ENCODE peak calls at places on chromosome 16, in five cellular contexts. One of them, this sample, is unnamed.

GRCh38 chr16:2223375-2224182 is at the start of gene E4F1:
- DNase-seq in mesenchymal stem cell: peak; percentile 99
- DNase-seq in IMR-90: peak; percentile 99
- DNase-seq in neuronal stem cell: peak; percentile 99
- DNase-seq in H1: peak; percentile 100
- DNase-seq in this sample: peak; percentile 100

GRCh38 chr16:86680661-86681439 is 102.5 kb downstream of the FOXL1 start:
- DNase-seq in mesenchymal stem cell: no peak
- DNase-seq in IMR-90: no peak
- DNase-seq in neuronal stem cell: no peak
- DNase-seq in H1: no peak
- DNase-seq in this sample: no peak

GRCh38 chr16:50747206-50747956 is 5.5 kb downstream of the CYLD start:
- DNase-seq in mesenchymal stem cell: peak; percentile 9
- DNase-seq in IMR-90: no peak
- DNase-seq in neuronal stem cell: no peak
- DNase-seq in H1: no peak
- DNase-seq in this sample: peak; percentile 43

GRCh38 chr16:57619133-57619605 is 9.3 kb upstream of the ADGRG1 start:
- DNase-seq in mesenchymal stem cell: no peak
- DNase-seq in IMR-90: no peak
- DNase-seq in neuronal stem cell: no peak
- DNase-seq in H1: no peak
- DNase-seq in this sample: no peak

GRCh38 chr16:15847621-15848175 is 9.1 kb downstream of the MYH11 start:
- DNase-seq in mesenchymal stem cell: no peak
- DNase-seq in IMR-90: no peak
- DNase-seq in neuronal stem cell: no peak
- DNase-seq in H1: no peak
- DNase-seq in this sample: no peak

GRCh38 chr16:80164881-80165280 is 375.9 kb upstream of the DYNLRB2 start:
- DNase-seq in mesenchymal stem cell: no peak
- DNase-seq in IMR-90: no peak
- DNase-seq in neuronal stem cell: no peak
- DNase-seq in H1: no peak
- DNase-seq in this sample: no peak

GRCh38 chr16:64121473-64121872 is 1000.4 kb downstream of the CDH11 start:
- DNase-seq in mesenchymal stem cell: peak; percentile 27
- DNase-seq in IMR-90: peak; percentile 64
- DNase-seq in neuronal stem cell: no peak
- DNase-seq in H1: no peak
- DNase-seq in this sample: no peak

GRCh38 chr16:49855280-49855821 is 561 bp downstream of the ZNF423 start:
- DNase-seq in mesenchymal stem cell: peak; percentile 85
- DNase-seq in IMR-90: peak; percentile 31
- DNase-seq in neuronal stem cell: peak; percentile 89
- DNase-seq in H1: peak; percentile 56
- DNase-seq in this sample: peak; percentile 91

GRCh38 chr16:4057439-4057877 is 58.8 kb downstream of the ADCY9 start:
- DNase-seq in mesenchymal stem cell: no peak
- DNase-seq in IMR-90: no peak
- DNase-seq in neuronal stem cell: no peak
- DNase-seq in H1: no peak
- DNase-seq in this sample: no peak

GRCh38 chr16:21222495-21223337 is 10.8 kb upstream of the ANKS4B start:
- DNase-seq in mesenchymal stem cell: no peak
- DNase-seq in IMR-90: no peak
- DNase-seq in neuronal stem cell: no peak
- DNase-seq in H1: no peak
- DNase-seq in this sample: peak; percentile 45

GRCh38 chr16:50836121-50836541 is 94.2 kb downstream of the CYLD start:
- DNase-seq in mesenchymal stem cell: no peak
- DNase-seq in IMR-90: no peak
- DNase-seq in neuronal stem cell: no peak
- DNase-seq in H1: no peak
- DNase-seq in this sample: no peak

GRCh38 chr16:75203106-75203505 is 3.9 kb downstream of the CTRB2 start:
- DNase-seq in mesenchymal stem cell: no peak
- DNase-seq in IMR-90: no peak
- DNase-seq in neuronal stem cell: no peak
- DNase-seq in H1: no peak
- DNase-seq in this sample: no peak

GRCh38 chr16:12574721-12575120 is 229.0 kb downstream of the CPPED1 start:
- DNase-seq in mesenchymal stem cell: no peak
- DNase-seq in IMR-90: no peak
- DNase-seq in neuronal stem cell: no peak
- DNase-seq in H1: no peak
- DNase-seq in this sample: no peak

GRCh38 chr16:14302031-14302398 is 230.9 kb downstream of the MRTFB start:
- DNase-seq in mesenchymal stem cell: peak; percentile 72
- DNase-seq in IMR-90: peak; percentile 60
- DNase-seq in neuronal stem cell: no peak
- DNase-seq in H1: no peak
- DNase-seq in this sample: peak; percentile 79

GRCh38 chr16:47851026-47851610 is 304.7 kb downstream of the ABCC12 start:
- DNase-seq in mesenchymal stem cell: no peak
- DNase-seq in IMR-90: no peak
- DNase-seq in neuronal stem cell: no peak
- DNase-seq in H1: no peak
- DNase-seq in this sample: no peak

GRCh38 chr16:15907863-15908478 is 19.6 kb upstream of the CEP20 start:
- DNase-seq in mesenchymal stem cell: peak; percentile 34
- DNase-seq in IMR-90: peak; percentile 11
- DNase-seq in neuronal stem cell: peak; percentile 26
- DNase-seq in H1: peak; percentile 59
- DNase-seq in this sample: peak; percentile 88

GRCh38 chr16:3595521-3596021 is 15.8 kb downstream of the SLX4 start:
- DNase-seq in mesenchymal stem cell: no peak
- DNase-seq in IMR-90: no peak
- DNase-seq in neuronal stem cell: no peak
- DNase-seq in H1: no peak
- DNase-seq in this sample: no peak

GRCh38 chr16:54422569-54422978 is 136.0 kb upstream of the IRX3 start:
- DNase-seq in mesenchymal stem cell: no peak
- DNase-seq in IMR-90: no peak
- DNase-seq in neuronal stem cell: no peak
- DNase-seq in H1: no peak
- DNase-seq in this sample: no peak

GRCh38 chr16:84532299-84532724 is 27.9 kb upstream of the MEAK7 start:
- DNase-seq in mesenchymal stem cell: peak; percentile 94
- DNase-seq in IMR-90: peak; percentile 98
- DNase-seq in neuronal stem cell: peak; percentile 85
- DNase-seq in H1: peak; percentile 87
- DNase-seq in this sample: peak; percentile 99

GRCh38 chr16:745739-746138 is 4.9 kb upstream of the CIAO3 start:
- DNase-seq in mesenchymal stem cell: no peak
- DNase-seq in IMR-90: no peak
- DNase-seq in neuronal stem cell: no peak
- DNase-seq in H1: no peak
- DNase-seq in this sample: peak; percentile 66
- H3K4me3 ChIP-seq in mesenchymal stem cell: no peak overlapping the region
- H3K4me3 ChIP-seq in IMR-90: no peak overlapping the region
- H3K4me3 ChIP-seq in neuronal stem cell: no peak overlapping the region
- H3K4me3 ChIP-seq in H1: no peak overlapping the region
- H3K4me3 ChIP-seq in this sample: no peak overlapping the region

DNA sequence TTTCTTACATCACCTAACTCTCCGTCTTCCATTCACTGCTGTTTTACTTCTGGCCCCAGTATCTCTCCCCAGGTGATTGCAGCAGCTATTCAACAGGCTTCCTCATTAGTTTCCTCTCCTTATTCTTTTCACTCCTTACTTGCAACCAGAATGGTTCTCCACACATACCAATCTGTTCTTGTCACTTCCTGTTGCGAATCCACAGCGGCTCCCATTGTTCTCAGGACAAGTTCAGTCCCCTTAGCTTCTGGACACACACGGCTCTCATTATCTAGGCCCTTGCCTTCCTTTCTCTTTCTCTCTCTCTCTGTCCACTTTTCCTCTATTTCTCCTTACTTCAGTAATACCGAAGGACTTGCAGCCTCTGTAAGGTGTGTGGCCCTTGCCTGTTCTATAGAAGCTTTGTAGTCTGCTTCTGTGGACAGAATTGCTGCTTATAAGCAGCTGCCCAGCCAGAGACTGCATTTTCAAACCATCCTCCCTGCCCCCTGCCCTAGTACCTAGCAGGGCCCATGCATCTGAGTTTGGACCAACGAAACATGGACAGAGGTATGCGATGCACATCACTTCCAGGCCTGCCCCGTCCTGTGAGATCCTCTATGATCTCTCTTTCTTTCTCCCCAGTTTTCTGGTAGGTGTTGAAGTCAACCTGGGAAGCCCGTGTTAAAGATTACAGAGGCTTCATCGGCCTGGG is 45.7 kb downstream of the VAT1L start:
- DNase-seq in mesenchymal stem cell: peak; percentile 78
- DNase-seq in IMR-90: peak; percentile 89
- DNase-seq in neuronal stem cell: peak; percentile 68
- DNase-seq in H1: peak; percentile 41
- DNase-seq in this sample: peak; percentile 99
- H2BK120ac ChIP-seq in mesenchymal stem cell: peak overlapping the region; percentile 50
- H2BK120ac ChIP-seq in IMR-90: peak overlapping the region; percentile 99
- H2BK120ac ChIP-seq in neuronal stem cell: no peak overlapping the region
- H2BK120ac ChIP-seq in H1: peak overlapping the region; percentile 5
- H2BK120ac ChIP-seq in this sample: peak overlapping the region; percentile 63

DNA sequence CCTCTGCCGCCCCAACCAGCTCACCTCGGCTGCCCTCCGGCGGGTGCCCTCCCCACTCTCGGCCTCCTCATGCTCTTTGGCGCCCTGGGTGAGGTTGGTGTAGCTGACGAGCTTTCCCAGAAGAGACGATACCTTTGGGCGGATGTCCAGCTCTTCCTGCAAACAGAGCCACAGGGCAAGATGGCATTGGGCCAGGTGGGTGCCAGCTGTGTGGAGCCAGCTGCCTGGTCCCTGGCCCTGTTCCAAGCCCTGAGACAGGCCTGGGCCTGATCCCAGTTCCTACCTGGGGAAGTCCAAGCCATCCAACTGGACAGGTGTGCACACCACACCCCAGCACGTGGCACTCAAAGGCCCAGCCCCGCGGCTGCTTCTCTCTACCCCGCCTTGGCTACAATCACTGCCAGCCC is 6.9 kb downstream of the SLC12A4 start:
- DNase-seq in mesenchymal stem cell: no peak
- DNase-seq in IMR-90: no peak
- DNase-seq in neuronal stem cell: no peak
- DNase-seq in H1: no peak
- DNase-seq in this sample: no peak
- H3K27ac ChIP-seq in mesenchymal stem cell: no peak overlapping the region
- H3K27ac ChIP-seq in IMR-90: no peak overlapping the region
- H3K27ac ChIP-seq in neuronal stem cell: no peak overlapping the region
- H3K27ac ChIP-seq in H1: no peak overlapping the region
- H3K27ac ChIP-seq in this sample: no peak overlapping the region

GRCh38 chr16:29810699-29811169 is 1.3 kb upstream of the PRRT2 start:
- DNase-seq in mesenchymal stem cell: no peak
- DNase-seq in IMR-90: no peak
- DNase-seq in neuronal stem cell: no peak
- DNase-seq in H1: no peak
- DNase-seq in this sample: no peak
- H3K4me3 ChIP-seq in mesenchymal stem cell: peak overlapping the region; percentile 90
- H3K4me3 ChIP-seq in IMR-90: no peak overlapping the region
- H3K4me3 ChIP-seq in neuronal stem cell: no peak overlapping the region
- H3K4me3 ChIP-seq in H1: peak overlapping the region; percentile 29
- H3K4me3 ChIP-seq in this sample: no peak overlapping the region

GRCh38 chr16:78310990-78311561 is 211.6 kb downstream of the WWOX start:
- DNase-seq in mesenchymal stem cell: peak; percentile 89
- DNase-seq in IMR-90: peak; percentile 2
- DNase-seq in neuronal stem cell: peak; percentile 38
- DNase-seq in H1: no peak
- DNase-seq in this sample: peak; percentile 80

GRCh38 chr16:78310196-78310595 is 210.7 kb downstream of the WWOX start:
- DNase-seq in mesenchymal stem cell: no peak
- DNase-seq in IMR-90: no peak
- DNase-seq in neuronal stem cell: no peak
- DNase-seq in H1: no peak
- DNase-seq in this sample: no peak

GRCh38 chr16:78309763-78310162 is 210.3 kb downstream of the WWOX start:
- DNase-seq in mesenchymal stem cell: no peak
- DNase-seq in IMR-90: no peak
- DNase-seq in neuronal stem cell: no peak
- DNase-seq in H1: no peak
- DNase-seq in this sample: no peak

GRCh38 chr16:78311831-78312230 is 212.4 kb downstream of the WWOX start:
- DNase-seq in mesenchymal stem cell: no peak
- DNase-seq in IMR-90: no peak
- DNase-seq in neuronal stem cell: no peak
- DNase-seq in H1: no peak
- DNase-seq in this sample: no peak

GRCh38 chr16:78307824-78308528 is 208.5 kb downstream of the WWOX start:
- DNase-seq in mesenchymal stem cell: no peak
- DNase-seq in IMR-90: no peak
- DNase-seq in neuronal stem cell: no peak
- DNase-seq in H1: no peak
- DNase-seq in this sample: peak; percentile 70
- H2BK120ac ChIP-seq in mesenchymal stem cell: no peak overlapping the region
- H2BK120ac ChIP-seq in IMR-90: no peak overlapping the region
- H2BK120ac ChIP-seq in neuronal stem cell: no peak overlapping the region
- H2BK120ac ChIP-seq in H1: no peak overlapping the region
- H2BK120ac ChIP-seq in this sample: peak overlapping the region; percentile 99

This sample was measured in mesendoderm.